ENCODE peak calls at places on chromosomes 4 and X, in seven cellular contexts. T is central memory CD4-positive, alpha-beta T cell; O is HCT116; A is naive thymus-derived CD8-positive, alpha-beta T cell; Z is neuronal stem cell; X is mucosa of descending colon; E is activated naive CD4-positive, alpha-beta T cell. Q is an unnamed sample.

GRCh38 chr4:105196523-105197145 is 50.0 kb downstream of the TET2 start:
- DNase-seq in E (no peak), A (no peak), X (no peak), Z (no peak), T (no peak), O (peak), Q (peak)

GRCh38 chr4:82429728-82430192 is 502 bp downstream of the HNRNPDL start:
- DNase-seq in A (no peak), Z (no peak), X (no peak), O (no peak), T (no peak), E (peak), Q (no peak)

GRCh38 chrX:53494427-53494826 is 60.3 kb upstream of the HSD17B10 start:
- DNase-seq in O (no peak), A (no peak), T (no peak), Z (no peak), X (no peak), E (no peak), Q (peak)

GRCh38 chr4:105471566-105472176 is 2.2 kb downstream of the PPA2 start:
- DNase-seq in A (peak), O (peak), T (peak), E (peak), X (peak), Z (peak), Q (peak)

GRCh38 chrX:125003746-125004446 is 315.8 kb upstream of the TEX13C start:
- DNase-seq in Z (no peak), O (no peak), X (no peak), T (no peak), A (no peak), E (no peak), Q (no peak)

GRCh38 chr4:126738926-126739325 is 893.8 kb upstream of the INTU start:
- DNase-seq in O (no peak), X (no peak), E (no peak), T (no peak), A (no peak), Z (no peak), Q (no peak)

GRCh38 chr4:133045288-133045687 is 103.8 kb upstream of the PCDH10 start:
- DNase-seq in E (no peak), O (no peak), X (no peak), T (no peak), A (no peak), Z (no peak), Q (no peak)

GRCh38 chr4:101171747-101172146 is 175.6 kb downstream of the PPP3CA start:
- DNase-seq in T (no peak), X (no peak), O (no peak), E (no peak), A (no peak), Z (no peak), Q (no peak)

GRCh38 chr4:96521046-96521536 is 681.2 kb downstream of the PDHA2 start:
- DNase-seq in T (no peak), Z (no peak), O (no peak), E (no peak), X (no peak), A (no peak), Q (no peak)

GRCh38 chr4:123232439-123232838 is 164.2 kb upstream of the SPRY1 start:
- DNase-seq in O (no peak), Z (no peak), E (no peak), T (no peak), X (no peak), A (no peak), Q (peak)

GRCh38 chr4:47631161-47631560 is 146.1 kb downstream of the ATP10D start:
- DNase-seq in O (no peak), A (no peak), E (no peak), Z (peak), X (no peak), T (no peak), Q (no peak)

GRCh38 chr4:2172161-2172560 is 69.8 kb downstream of the HAUS3 start:
- DNase-seq in T (peak), E (no peak), A (no peak), Z (no peak), X (no peak), O (no peak), Q (no peak)

GRCh38 chr4:147361726-147362125 is 119.2 kb upstream of the EDNRA start:
- DNase-seq in T (no peak), X (no peak), E (no peak), Z (no peak), A (no peak), O (peak), Q (peak)

GRCh38 chr4:138259296-138259695 is 17.1 kb upstream of the SLC7A11 start:
- DNase-seq in E (no peak), T (no peak), O (no peak), Z (no peak), X (no peak), A (no peak), Q (no peak)

GRCh38 chr4:17817027-17817426 is 6.2 kb downstream of the NCAPG start:
- DNase-seq in X (no peak), Z (no peak), E (no peak), A (no peak), T (peak), O (peak), Q (peak)

GRCh38 chrX:10098235-10098819 is 58.4 kb upstream of the CLCN4 start:
- DNase-seq in X (peak), A (peak), E (peak), O (no peak), T (peak), Z (no peak), Q (no peak)

GRCh38 chr4:176833416-176833815 is 40.7 kb upstream of the VEGFC start:
- DNase-seq in A (no peak), T (no peak), X (no peak), Z (no peak), O (no peak), E (no peak), Q (no peak)

GRCh38 chr4:6250235-6250983 is 19.2 kb upstream of the WFS1 start:
- DNase-seq in E (no peak), T (peak), X (no peak), Z (peak), O (peak), A (no peak), Q (peak)

GRCh38 chr4:8029689-8030088 is 90.0 kb upstream of the AFAP1 start:
- DNase-seq in T (no peak), O (no peak), E (no peak), Z (no peak), X (no peak), A (no peak), Q (no peak)

GRCh38 chr4:48275247-48275646 is 5.6 kb upstream of the TEC start:
- DNase-seq in Z (no peak), T (no peak), A (no peak), X (no peak), O (peak), E (no peak), Q (peak)

GRCh38 chr4:152224872-152225420 is 310.9 kb downstream of the FBXW7 start:
- DNase-seq in E (no peak), A (no peak), X (no peak), T (no peak), O (no peak), Z (no peak), Q (no peak)

GRCh38 chr4:87274803-87275202 is 47.9 kb downstream of the HSD17B13 start:
- DNase-seq in X (no peak), O (no peak), Z (no peak), A (no peak), T (no peak), E (no peak), Q (no peak)

GRCh38 chr4:16875487-16875886 is 23.0 kb downstream of the LDB2 start:
- DNase-seq in A (no peak), X (no peak), O (no peak), T (no peak), E (no peak), Z (no peak), Q (peak)

GRCh38 chr4:147916351-147916750 is 184.5 kb downstream of the ARHGAP10 start:
- DNase-seq in O (no peak), Z (no peak), T (no peak), X (no peak), E (no peak), A (no peak), Q (no peak)

GRCh38 chr4:129641179-129641578 is 545.2 kb downstream of the C4orf33 start:
- DNase-seq in T (peak), A (peak), O (peak), E (no peak), Z (peak), X (no peak), Q (peak)

GRCh38 chr4:2576290-2576689 is 39.8 kb downstream of the FAM193A start:
- DNase-seq in O (no peak), E (no peak), Z (no peak), X (no peak), T (no peak), A (no peak), Q (no peak)

GRCh38 chrX:107205770-107206696 is at the start of the genes DNAAF6 and NUP62CL:
- DNase-seq in T (peak), E (peak), X (peak), Z (peak), O (peak), A (peak), Q (peak)

GRCh38 chrX:112642349-112642748 is 37.4 kb downstream of the LHFPL1 start:
- DNase-seq in A (peak), T (peak), Z (peak), O (peak), X (no peak), E (no peak), Q (peak)

GRCh38 chr4:185836268-185837084 is 24.5 kb upstream of the SORBS2 start:
- DNase-seq in A (no peak), X (no peak), O (no peak), E (no peak), Z (no peak), T (no peak), Q (no peak)

GRCh38 chrX:41518841-41519220 is 71.7 kb downstream of the NYX start:
- DNase-seq in O (no peak), E (no peak), Z (no peak), A (no peak), X (no peak), T (no peak), Q (no peak)

GRCh38 chr4:21512351-21512750 is 436.2 kb downstream of the KCNIP4 start:
- DNase-seq in E (no peak), Z (peak), O (peak), X (no peak), A (no peak), T (no peak), Q (peak)

GRCh38 chrX:19579485-19579884 is 64.2 kb upstream of the MAP3K15 start:
- DNase-seq in O (no peak), X (no peak), E (no peak), A (no peak), T (no peak), Z (no peak), Q (no peak)

GRCh38 chr4:786074-786741 is 39.7 kb downstream of the CPLX1 start:
- DNase-seq in X (no peak), Z (no peak), T (no peak), E (no peak), A (no peak), O (no peak), Q (no peak)

GRCh38 chr4:24794111-24794860 is 1.1 kb upstream of the SOD3 start:
- DNase-seq in E (no peak), O (no peak), X (peak), T (no peak), Z (no peak), A (no peak), Q (peak)

GRCh38 chr4:150089732-150090131 is 11.5 kb downstream of the DCLK2 start:
- DNase-seq in A (no peak), E (no peak), Z (no peak), O (no peak), X (no peak), T (no peak), Q (no peak)